ENCODE peak calls at places on chromosomes 4 and X, in ten cellular contexts. I is Jurkat, Clone E6-1; G is bronchial epithelial cell; U is psoas muscle; S is OCI-LY7; H is CD4-positive, CD25-positive, alpha-beta regulatory T cell; W is BE2C; P is ascending aorta; N is fibroblast of mammary gland; Y is stomach. B is an unnamed sample.

GRCh38 chrX:40130207-40130606 is 32.4 kb upstream of the BCOR start:
- DNase-seq in U (peak; percentile 65), G (peak; percentile 86), S (no peak), P (no peak), H (no peak), Y (no peak), I (no peak), W (no peak), N (peak; percentile 68), B (no peak)

GRCh38 chr4:17773125-17773698 is 8.2 kb downstream of the FAM184B start:
- DNase-seq in P (no peak), S (no peak), Y (no peak), H (no peak), I (no peak), N (no peak), W (no peak), U (no peak), G (peak; percentile 22), B (no peak)

GRCh38 chrX:39950035-39950688 is 147.6 kb downstream of the BCOR start:
- DNase-seq in S (peak; percentile 42), P (no peak), Y (no peak), W (no peak), N (peak; percentile 23), G (no peak), H (no peak), I (no peak), U (no peak), B (no peak)

GRCh38 chr4:89357346-89357745 is 49.7 kb upstream of the GPRIN3 start:
- DNase-seq in H (no peak), U (no peak), S (no peak), N (no peak), G (no peak), W (no peak), Y (no peak), I (no peak), P (no peak), B (no peak)

GRCh38 chr4:8853249-8853648 is 18.4 kb downstream of the HMX1 start:
- DNase-seq in H (no peak), W (no peak), P (no peak), Y (no peak), G (no peak), N (no peak), S (peak; percentile 3), I (no peak), U (peak; percentile 17), B (no peak)

GRCh38 chrX:40244980-40245379 is 147.2 kb upstream of the BCOR start:
- DNase-seq in I (peak; percentile 76), P (no peak), W (peak; percentile 67), U (no peak), H (no peak), S (no peak), G (no peak), N (no peak), Y (no peak), B (no peak)

GRCh38 chrX:64394874-64395567 is at the start of gene MTMR8:
- DNase-seq in S (peak; percentile 85), Y (peak; percentile 77), I (no peak), P (peak; percentile 21), U (peak; percentile 82), G (peak; percentile 41), N (peak; percentile 38), W (peak; percentile 75), H (peak; percentile 70), B (no peak)

GRCh38 chr4:124282301-124282898 is 430.1 kb downstream of the ANKRD50 start:
- DNase-seq in Y (no peak), G (peak; percentile 83), P (no peak), N (no peak), U (no peak), W (no peak), S (no peak), H (no peak), I (no peak), B (no peak)

GRCh38 chrX:20315140-20315539 is 48.4 kb upstream of the RPS6KA3 start:
- DNase-seq in H (no peak), S (peak; percentile 75), I (no peak), Y (no peak), P (no peak), W (no peak), U (no peak), G (peak; percentile 85), N (no peak), B (no peak)

GRCh38 chr4:8176547-8177399 is 18.2 kb upstream of the ABLIM2 start:
- DNase-seq in Y (peak; percentile 58), U (peak; percentile 74), I (peak; percentile 62), H (no peak), P (no peak), S (peak; percentile 71), N (peak; percentile 47), G (peak; percentile 42), W (peak; percentile 82), B (no peak)

GRCh38 chr4:163161536-163162205 is 5.0 kb downstream of the NAF1 start:
- DNase-seq in P (no peak), I (no peak), H (no peak), Y (no peak), S (no peak), W (no peak), U (no peak), G (peak; percentile 70), N (peak; percentile 91), B (no peak)

GRCh38 chr4:71974681-71975080 is 57.1 kb upstream of the NPFFR2 start:
- DNase-seq in G (peak; percentile 75), H (no peak), S (no peak), I (no peak), U (no peak), W (no peak), Y (no peak), N (peak; percentile 64), P (no peak), B (peak; percentile 8)

GRCh38 chrX:22150371-22150770 is 118.2 kb downstream of the PHEX start:
- DNase-seq in H (no peak), W (no peak), G (no peak), I (no peak), Y (no peak), S (no peak), P (no peak), N (no peak), U (no peak), B (no peak)

GRCh38 chrX:103329991-103330390 is at the start of gene TCEAL7:
- DNase-seq in P (no peak), W (peak; percentile 43), G (peak; percentile 0), S (no peak), N (peak; percentile 49), U (peak; percentile 44), Y (no peak), H (no peak), I (no peak), B (no peak)
- H3K4me3 ChIP-seq in P (peak within 1 kb of the TSS; percentile 27), W (peak within 1 kb of the TSS; percentile 63), G (no peak within 1 kb of the TSS), S (no peak within 1 kb of the TSS), N (peak within 1 kb of the TSS; percentile 50), U (peak within 1 kb of the TSS; percentile 30), Y (peak within 1 kb of the TSS; percentile 32), H (no peak within 1 kb of the TSS), I (no peak within 1 kb of the TSS), B (no peak within 1 kb of the TSS)

GRCh38 chrX:34877451-34877850 is 65.1 kb upstream of the FAM47B start:
- DNase-seq in I (no peak), W (no peak), P (no peak), N (peak; percentile 32), G (no peak), Y (no peak), S (no peak), H (no peak), U (no peak), B (no peak)
- H3K4me3 ChIP-seq in I (no peak overlapping the region), W (no peak overlapping the region), P (no peak overlapping the region), N (no peak overlapping the region), G (no peak overlapping the region), Y (no peak overlapping the region), S (no peak overlapping the region), H (no peak overlapping the region), U (no peak overlapping the region), B (no peak overlapping the region)

GRCh38 chrX:118541482-118541881 is 45.9 kb downstream of the DOCK11 start:
- DNase-seq in G (no peak), S (no peak), Y (no peak), U (no peak), P (no peak), W (no peak), H (no peak), I (no peak), N (no peak), B (no peak)

GRCh38 chrX:118536687-118537461 is 41.3 kb downstream of the DOCK11 start:
- DNase-seq in P (no peak), U (no peak), I (peak; percentile 38), S (peak; percentile 67), Y (no peak), H (peak; percentile 41), G (no peak), N (peak; percentile 30), W (peak; percentile 16), B (no peak)

GRCh38 chrX:118534716-118535493 is 39.3 kb downstream of the DOCK11 start:
- DNase-seq in P (no peak), G (no peak), W (no peak), S (no peak), H (no peak), I (no peak), Y (no peak), N (no peak), U (no peak), B (no peak)

GRCh38 chrX:118540342-118540741 is 44.7 kb downstream of the DOCK11 start:
- DNase-seq in P (no peak), H (no peak), G (no peak), W (no peak), Y (no peak), U (no peak), N (no peak), I (no peak), S (no peak), B (no peak)

DNA sequence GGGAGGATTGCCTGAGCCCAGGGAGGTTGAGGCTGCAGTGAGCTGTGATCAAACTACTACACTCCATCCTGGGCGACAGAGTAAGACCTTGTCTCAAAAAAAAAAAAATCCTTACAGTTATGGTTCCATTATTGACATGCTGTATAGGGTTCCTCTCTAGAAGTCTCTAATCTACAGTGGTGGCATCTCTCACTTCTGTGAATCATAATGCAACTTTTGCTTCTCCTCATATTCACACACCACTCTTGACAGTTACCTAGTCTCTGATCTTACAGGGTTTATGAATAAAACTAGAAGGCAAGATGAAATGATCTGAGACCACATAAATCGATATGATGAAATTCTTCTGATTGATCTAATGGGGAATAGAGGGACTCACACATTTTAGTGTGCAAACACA is 40.6 kb downstream of the DOCK11 start:
- DNase-seq in P (no peak), G (no peak), W (no peak), I (no peak), Y (no peak), U (no peak), S (no peak), H (no peak), N (no peak), B (no peak)
- H3K4me3 ChIP-seq in P (no peak overlapping the region), G (no peak overlapping the region), W (no peak overlapping the region), I (no peak overlapping the region), Y (no peak overlapping the region), U (no peak overlapping the region), S (peak overlapping the region; percentile 40), H (peak overlapping the region; percentile 72), N (no peak overlapping the region), B (no peak overlapping the region)

DNA sequence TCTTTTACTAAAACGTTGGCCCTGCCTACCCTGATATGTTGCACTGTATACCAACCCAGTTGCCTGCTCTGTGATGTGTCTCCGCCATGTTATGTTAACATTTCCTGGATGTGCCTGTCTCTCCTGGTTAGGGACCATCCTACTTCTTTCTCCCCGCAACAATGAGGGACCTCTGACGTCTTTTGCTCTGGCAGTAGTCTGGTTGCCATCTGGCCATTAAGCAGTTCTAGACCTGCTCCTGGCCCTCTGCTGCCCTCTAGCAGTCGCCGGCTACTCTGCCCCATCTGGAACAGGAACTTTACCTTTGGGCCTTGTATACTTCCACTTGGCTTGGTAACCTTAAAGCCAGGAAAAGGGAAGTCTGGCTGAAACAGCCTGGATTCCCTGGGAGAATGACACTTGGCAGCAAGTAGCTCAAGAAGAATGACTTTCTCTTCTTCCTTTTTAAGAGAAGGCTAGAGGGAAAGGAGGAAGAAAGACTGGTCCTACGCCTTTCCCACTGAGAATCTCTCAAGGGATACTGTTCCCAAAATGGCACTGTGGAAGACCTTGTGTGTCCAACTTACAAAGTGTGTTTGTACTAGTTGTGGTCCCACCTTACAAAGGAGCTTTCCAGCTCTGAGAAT is 63.5 kb downstream of the GPC3 start:
- DNase-seq in N (peak; percentile 41), G (peak; percentile 18), Y (peak; percentile 72), S (peak; percentile 2), H (no peak), P (no peak), U (peak; percentile 53), I (peak; percentile 34), W (peak; percentile 71), B (no peak)
- H3K4me3 ChIP-seq in N (no peak overlapping the region), G (no peak overlapping the region), Y (no peak overlapping the region), S (no peak overlapping the region), H (no peak overlapping the region), P (no peak overlapping the region), U (no peak overlapping the region), I (no peak overlapping the region), W (no peak overlapping the region), B (no peak overlapping the region)